ENCODE peak calls at places on chromosomes 5 and 9, in six cellular contexts. N is Kasumi-1; U is CD4-positive, alpha-beta T cell; H is NCI-H446 treated with DMSO at 0.1 percent for 48 hours; C is G401; L is bronchial epithelial cell. E is an unnamed sample.

GRCh38 chr5:172245823-172246222 is 37.7 kb downstream of the UBTD2 start:
- DNase-seq in U (no peak), C (no peak), H (no peak), L (no peak), N (no peak), E (no peak)

GRCh38 chr9:26669641-26670040 is 223.0 kb downstream of the CAAP1 start:
- DNase-seq in H (no peak), U (no peak), L (no peak), C (no peak), N (peak; percentile 21), E (peak; percentile 95)

GRCh38 chr5:52073993-52074689 is 690.9 kb downstream of the ISL1 start:
- DNase-seq in U (no peak), C (no peak), L (no peak), H (no peak), N (no peak), E (no peak)

GRCh38 chr5:156912869-156913268 is 50.2 kb downstream of the TIMD4 start:
- DNase-seq in U (no peak), N (no peak), H (no peak), C (no peak), L (no peak), E (no peak)

GRCh38 chr5:73981696-73982095 is 355.7 kb downstream of the ARHGEF28 start:
- DNase-seq in H (peak; percentile 61), N (no peak), L (no peak), C (no peak), U (no peak), E (no peak)

GRCh38 chr9:110996436-110997224 is 41.6 kb downstream of the LPAR1 start:
- DNase-seq in N (no peak), U (no peak), L (no peak), C (no peak), H (no peak), E (no peak)

GRCh38 chr5:160525471-160526261 is 104.0 kb downstream of the PTTG1 start:
- DNase-seq in N (no peak), L (no peak), C (no peak), U (no peak), H (no peak), E (no peak)

GRCh38 chr9:90680534-90680933 is 37.9 kb upstream of the DIRAS2 start:
- DNase-seq in N (no peak), H (no peak), U (no peak), L (no peak), C (no peak), E (no peak)

GRCh38 chr5:54959673-54960418 is 25.5 kb downstream of the ESM1 start:
- DNase-seq in N (peak; percentile 37), H (no peak), L (peak; percentile 12), C (no peak), U (no peak), E (peak; percentile 85)

GRCh38 chr9:88322906-88323566 is 65.2 kb upstream of the SPIN1 start:
- DNase-seq in L (no peak), U (peak; percentile 37), N (peak; percentile 99), H (no peak), C (no peak), E (no peak)

GRCh38 chr5:56183507-56183906 is 49.6 kb downstream of the ANKRD55 start:
- DNase-seq in H (no peak), N (no peak), U (no peak), L (peak; percentile 98), C (no peak), E (no peak)

GRCh38 chr5:112186401-112186990 is 232.6 kb downstream of the EPB41L4A start:
- DNase-seq in L (peak; percentile 62), N (peak; percentile 66), U (no peak), C (peak; percentile 61), H (no peak), E (peak; percentile 74)

GRCh38 chr9:127122176-127123151 is at the start of gene ANGPTL2:
- DNase-seq in U (no peak), N (peak; percentile 45), L (peak; percentile 51), C (peak; percentile 87), H (peak; percentile 91), E (no peak)

GRCh38 chr5:62812653-62813329 is 234.2 kb downstream of the LRRC70 start:
- DNase-seq in C (no peak), N (no peak), U (no peak), H (peak; percentile 5), L (no peak), E (no peak)

GRCh38 chr5:16510123-16510522 is 44.5 kb upstream of the ZNF622 start:
- DNase-seq in C (no peak), N (no peak), L (no peak), U (no peak), H (no peak), E (no peak)

GRCh38 chr9:132235894-132236661 is 74.2 kb downstream of the NTNG2 start:
- DNase-seq in N (peak; percentile 23), H (no peak), U (peak; percentile 77), L (peak; percentile 54), C (peak; percentile 85), E (peak; percentile 94)

GRCh38 chr5:95565280-95565920 is 10.5 kb downstream of the ARSK start:
- DNase-seq in U (no peak), L (no peak), N (no peak), C (no peak), H (no peak), E (no peak)

GRCh38 chr5:75671506-75671905 is 45.7 kb downstream of the POC5 start:
- DNase-seq in U (no peak), N (no peak), C (no peak), H (no peak), L (no peak), E (no peak)

GRCh38 chr5:172407861-172408260 is 46.5 kb downstream of the SH3PXD2B start:
- DNase-seq in C (peak; percentile 29), N (no peak), H (no peak), L (peak; percentile 65), U (no peak), E (no peak)

GRCh38 chr5:177531209-177531940 is 14.6 kb upstream of the DDX41 start:
- DNase-seq in N (no peak), H (no peak), U (no peak), C (no peak), L (peak; percentile 56), E (no peak)

GRCh38 chr5:155024015-155024414 is 10.5 kb downstream of the KIF4B start:
- DNase-seq in U (no peak), L (no peak), C (no peak), H (no peak), N (no peak), E (no peak)

GRCh38 chr9:117224676-117225075 is 190.2 kb downstream of the ASTN2 start:
- DNase-seq in U (no peak), N (no peak), H (no peak), L (peak; percentile 4), C (no peak), E (no peak)

E was measured in Karpas-422.